ENCODE peak calls at places on chromosomes 4 and X, in eight cellular contexts. One of them, this sample, is unnamed.

GRCh38 chrX:115632455-115632854 is 71.5 kb downstream of the PLS3 start:
- DNase-seq in OCI-LY7: no peak
- DNase-seq in effector memory CD4-positive, alpha-beta T cell: no peak
- DNase-seq in PC-9: no peak
- DNase-seq in heart right ventricle: no peak
- DNase-seq in dorsolateral prefrontal cortex: no peak
- DNase-seq in SK-N-SH: no peak
- DNase-seq in fibroblast of the conjunctiva: no peak
- DNase-seq in this sample: peak; percentile 89

GRCh38 chrX:43676960-43677582 is 21.0 kb downstream of the MAOA start:
- DNase-seq in OCI-LY7: no peak
- DNase-seq in effector memory CD4-positive, alpha-beta T cell: no peak
- DNase-seq in PC-9: no peak
- DNase-seq in heart right ventricle: no peak
- DNase-seq in dorsolateral prefrontal cortex: no peak
- DNase-seq in SK-N-SH: peak; percentile 58
- DNase-seq in fibroblast of the conjunctiva: peak; percentile 63
- DNase-seq in this sample: no peak

GRCh38 chr4:6929735-6930464 is 20.3 kb downstream of the TBC1D14 start:
- DNase-seq in OCI-LY7: no peak
- DNase-seq in effector memory CD4-positive, alpha-beta T cell: no peak
- DNase-seq in PC-9: no peak
- DNase-seq in heart right ventricle: no peak
- DNase-seq in dorsolateral prefrontal cortex: no peak
- DNase-seq in SK-N-SH: no peak
- DNase-seq in fibroblast of the conjunctiva: no peak
- DNase-seq in this sample: no peak

GRCh38 chrX:16870861-16871584 is 861 bp upstream of the RBBP7 start:
- DNase-seq in OCI-LY7: peak; percentile 47
- DNase-seq in effector memory CD4-positive, alpha-beta T cell: no peak
- DNase-seq in PC-9: peak; percentile 36
- DNase-seq in heart right ventricle: peak; percentile 39
- DNase-seq in dorsolateral prefrontal cortex: peak; percentile 41
- DNase-seq in SK-N-SH: peak; percentile 29
- DNase-seq in fibroblast of the conjunctiva: no peak
- DNase-seq in this sample: peak; percentile 27

GRCh38 chrX:12974217-12974796 is 603 bp upstream of the TMSB4X start:
- DNase-seq in OCI-LY7: peak; percentile 59
- DNase-seq in effector memory CD4-positive, alpha-beta T cell: no peak
- DNase-seq in PC-9: peak; percentile 85
- DNase-seq in heart right ventricle: peak; percentile 63
- DNase-seq in dorsolateral prefrontal cortex: no peak
- DNase-seq in SK-N-SH: peak; percentile 46
- DNase-seq in fibroblast of the conjunctiva: peak; percentile 61
- DNase-seq in this sample: peak; percentile 57

GRCh38 chr4:153530284-153530995 is 64.3 kb downstream of the TMEM131L start:
- DNase-seq in OCI-LY7: no peak
- DNase-seq in effector memory CD4-positive, alpha-beta T cell: no peak
- DNase-seq in PC-9: no peak
- DNase-seq in heart right ventricle: no peak
- DNase-seq in dorsolateral prefrontal cortex: no peak
- DNase-seq in SK-N-SH: no peak
- DNase-seq in fibroblast of the conjunctiva: no peak
- DNase-seq in this sample: no peak

GRCh38 chr4:113222006-113222405 is 172.6 kb downstream of the ANK2 start:
- DNase-seq in OCI-LY7: no peak
- DNase-seq in effector memory CD4-positive, alpha-beta T cell: no peak
- DNase-seq in PC-9: no peak
- DNase-seq in heart right ventricle: no peak
- DNase-seq in dorsolateral prefrontal cortex: no peak
- DNase-seq in SK-N-SH: no peak
- DNase-seq in fibroblast of the conjunctiva: no peak
- DNase-seq in this sample: no peak

GRCh38 chr4:4521767-4522166 is 20.1 kb downstream of the STX18 start:
- DNase-seq in OCI-LY7: no peak
- DNase-seq in effector memory CD4-positive, alpha-beta T cell: no peak
- DNase-seq in PC-9: no peak
- DNase-seq in heart right ventricle: no peak
- DNase-seq in dorsolateral prefrontal cortex: no peak
- DNase-seq in SK-N-SH: no peak
- DNase-seq in fibroblast of the conjunctiva: no peak
- DNase-seq in this sample: no peak

GRCh38 chrX:134144231-134144630 is 92.8 kb upstream of the CCDC160 start:
- DNase-seq in OCI-LY7: peak; percentile 21
- DNase-seq in effector memory CD4-positive, alpha-beta T cell: no peak
- DNase-seq in PC-9: no peak
- DNase-seq in heart right ventricle: no peak
- DNase-seq in dorsolateral prefrontal cortex: no peak
- DNase-seq in SK-N-SH: peak; percentile 5
- DNase-seq in fibroblast of the conjunctiva: peak; percentile 1
- DNase-seq in this sample: peak; percentile 51

GRCh38 chr4:43243433-43244116 is 351.1 kb downstream of the GRXCR1 start:
- DNase-seq in OCI-LY7: no peak
- DNase-seq in effector memory CD4-positive, alpha-beta T cell: no peak
- DNase-seq in PC-9: no peak
- DNase-seq in heart right ventricle: no peak
- DNase-seq in dorsolateral prefrontal cortex: no peak
- DNase-seq in SK-N-SH: no peak
- DNase-seq in fibroblast of the conjunctiva: no peak
- DNase-seq in this sample: no peak

GRCh38 chrX:70132877-70133302 is 357 bp upstream of the IGBP1 start:
- DNase-seq in OCI-LY7: no peak
- DNase-seq in effector memory CD4-positive, alpha-beta T cell: no peak
- DNase-seq in PC-9: no peak
- DNase-seq in heart right ventricle: no peak
- DNase-seq in dorsolateral prefrontal cortex: no peak
- DNase-seq in SK-N-SH: no peak
- DNase-seq in fibroblast of the conjunctiva: no peak
- DNase-seq in this sample: no peak

GRCh38 chrX:46713672-46714487 is 45.0 kb downstream of the SLC9A7 start:
- DNase-seq in OCI-LY7: no peak
- DNase-seq in effector memory CD4-positive, alpha-beta T cell: no peak
- DNase-seq in PC-9: no peak
- DNase-seq in heart right ventricle: no peak
- DNase-seq in dorsolateral prefrontal cortex: no peak
- DNase-seq in SK-N-SH: no peak
- DNase-seq in fibroblast of the conjunctiva: no peak
- DNase-seq in this sample: no peak

GRCh38 chr4:87240341-87240740 is 19.9 kb upstream of the KLHL8 start:
- DNase-seq in OCI-LY7: no peak
- DNase-seq in effector memory CD4-positive, alpha-beta T cell: no peak
- DNase-seq in PC-9: peak; percentile 35
- DNase-seq in heart right ventricle: no peak
- DNase-seq in dorsolateral prefrontal cortex: no peak
- DNase-seq in SK-N-SH: no peak
- DNase-seq in fibroblast of the conjunctiva: no peak
- DNase-seq in this sample: peak; percentile 36

GRCh38 chr4:181619651-181620050 is 623.6 kb upstream of the TENM3 start:
- DNase-seq in OCI-LY7: no peak
- DNase-seq in effector memory CD4-positive, alpha-beta T cell: no peak
- DNase-seq in PC-9: no peak
- DNase-seq in heart right ventricle: no peak
- DNase-seq in dorsolateral prefrontal cortex: no peak
- DNase-seq in SK-N-SH: no peak
- DNase-seq in fibroblast of the conjunctiva: no peak
- DNase-seq in this sample: no peak

GRCh38 chr4:184477201-184477999 is 3.0 kb upstream of the IRF2 start:
- DNase-seq in OCI-LY7: no peak
- DNase-seq in effector memory CD4-positive, alpha-beta T cell: no peak
- DNase-seq in PC-9: no peak
- DNase-seq in heart right ventricle: no peak
- DNase-seq in dorsolateral prefrontal cortex: peak; percentile 74
- DNase-seq in SK-N-SH: no peak
- DNase-seq in fibroblast of the conjunctiva: no peak
- DNase-seq in this sample: no peak

GRCh38 chr4:70601422-70602039 is 9.5 kb downstream of the AMBN start:
- DNase-seq in OCI-LY7: peak; percentile 90
- DNase-seq in effector memory CD4-positive, alpha-beta T cell: peak; percentile 27
- DNase-seq in PC-9: peak; percentile 45
- DNase-seq in heart right ventricle: peak; percentile 15
- DNase-seq in dorsolateral prefrontal cortex: no peak
- DNase-seq in SK-N-SH: peak; percentile 13
- DNase-seq in fibroblast of the conjunctiva: peak; percentile 65
- DNase-seq in this sample: peak; percentile 83

GRCh38 chr4:24979554-24979953 is 51.2 kb downstream of the LGI2 start:
- DNase-seq in OCI-LY7: no peak
- DNase-seq in effector memory CD4-positive, alpha-beta T cell: no peak
- DNase-seq in PC-9: no peak
- DNase-seq in heart right ventricle: no peak
- DNase-seq in dorsolateral prefrontal cortex: no peak
- DNase-seq in SK-N-SH: no peak
- DNase-seq in fibroblast of the conjunctiva: no peak
- DNase-seq in this sample: peak; percentile 9

GRCh38 chr4:87150498-87151261 is 69.7 kb downstream of the KLHL8 start:
- DNase-seq in OCI-LY7: peak; percentile 77
- DNase-seq in effector memory CD4-positive, alpha-beta T cell: no peak
- DNase-seq in PC-9: peak; percentile 38
- DNase-seq in heart right ventricle: no peak
- DNase-seq in dorsolateral prefrontal cortex: no peak
- DNase-seq in SK-N-SH: peak; percentile 57
- DNase-seq in fibroblast of the conjunctiva: peak; percentile 36
- DNase-seq in this sample: peak; percentile 88

GRCh38 chrX:26649534-26649933 is 433.6 kb downstream of the MAGEB5 start:
- DNase-seq in OCI-LY7: peak; percentile 47
- DNase-seq in effector memory CD4-positive, alpha-beta T cell: no peak
- DNase-seq in PC-9: no peak
- DNase-seq in heart right ventricle: no peak
- DNase-seq in dorsolateral prefrontal cortex: no peak
- DNase-seq in SK-N-SH: peak; percentile 11
- DNase-seq in fibroblast of the conjunctiva: peak; percentile 5
- DNase-seq in this sample: peak; percentile 51

GRCh38 chr4:113997206-113997605 is 17.8 kb upstream of the ARSJ start:
- DNase-seq in OCI-LY7: no peak
- DNase-seq in effector memory CD4-positive, alpha-beta T cell: no peak
- DNase-seq in PC-9: no peak
- DNase-seq in heart right ventricle: no peak
- DNase-seq in dorsolateral prefrontal cortex: no peak
- DNase-seq in SK-N-SH: no peak
- DNase-seq in fibroblast of the conjunctiva: no peak
- DNase-seq in this sample: no peak

GRCh38 chr4:105808459-105809041 is 86.7 kb upstream of the NPNT start:
- DNase-seq in OCI-LY7: no peak
- DNase-seq in effector memory CD4-positive, alpha-beta T cell: no peak
- DNase-seq in PC-9: no peak
- DNase-seq in heart right ventricle: no peak
- DNase-seq in dorsolateral prefrontal cortex: no peak
- DNase-seq in SK-N-SH: peak; percentile 13
- DNase-seq in fibroblast of the conjunctiva: peak; percentile 96
- DNase-seq in this sample: no peak

GRCh38 chr4:121485190-121485804 is 104.5 kb upstream of the QRFPR start:
- DNase-seq in OCI-LY7: no peak
- DNase-seq in effector memory CD4-positive, alpha-beta T cell: no peak
- DNase-seq in PC-9: no peak
- DNase-seq in heart right ventricle: no peak
- DNase-seq in dorsolateral prefrontal cortex: no peak
- DNase-seq in SK-N-SH: no peak
- DNase-seq in fibroblast of the conjunctiva: no peak
- DNase-seq in this sample: no peak

This sample was measured in PC-3.